ENCODE peak calls at places on chromosomes 5 and 9, in ten cellular contexts. B, K, Q, E, X, S, W, N, V and G are unnamed samples.

GRCh38 chr5:134174841-134175839 is 1.6 kb downstream of the SKP1 start:
- DNase-seq in B (no peak), K (no peak), Q (no peak), E (peak; percentile 67), X (no peak), S (peak; percentile 43), W (no peak), N (peak; percentile 34), V (no peak), G (no peak)

GRCh38 chr9:89902450-89902849 is 297.6 kb downstream of the GADD45G start:
- DNase-seq in B (no peak), K (no peak), Q (peak; percentile 52), E (peak; percentile 45), X (no peak), S (peak; percentile 44), W (no peak), N (no peak), V (no peak), G (no peak)

GRCh38 chr9:131589993-131590392 is 44.7 kb downstream of the PRRT1B start:
- DNase-seq in B (no peak), K (no peak), Q (no peak), E (no peak), X (no peak), S (no peak), W (no peak), N (no peak), V (no peak), G (no peak)

GRCh38 chr9:134491856-134492255 is 149.7 kb upstream of the COL5A1 start:
- DNase-seq in B (no peak), K (peak; percentile 12), Q (no peak), E (no peak), X (no peak), S (no peak), W (no peak), N (no peak), V (no peak), G (no peak)

GRCh38 chr9:87497604-87498045 is at the start of gene DAPK1:
- DNase-seq in B (peak; percentile 21), K (peak; percentile 30), Q (peak; percentile 82), E (no peak), X (no peak), S (peak; percentile 90), W (no peak), N (peak; percentile 55), V (peak; percentile 68), G (peak; percentile 69)

GRCh38 chr9:96638606-96639364 is 16.3 kb downstream of the PRXL2C start:
- DNase-seq in B (no peak), K (no peak), Q (no peak), E (no peak), X (no peak), S (no peak), W (no peak), N (no peak), V (no peak), G (no peak)

GRCh38 chr9:113343732-113344231 is 3.7 kb upstream of the WDR31 start:
- DNase-seq in B (peak; percentile 91), K (peak; percentile 52), Q (no peak), E (no peak), X (peak; percentile 92), S (peak; percentile 74), W (no peak), N (peak; percentile 47), V (peak; percentile 57), G (peak; percentile 91)

GRCh38 chr5:54022156-54022685 is 288.2 kb downstream of the ARL15 start:
- DNase-seq in B (no peak), K (no peak), Q (no peak), E (no peak), X (no peak), S (no peak), W (no peak), N (no peak), V (no peak), G (no peak)

GRCh38 chr5:141821430-141821925 is 56.7 kb downstream of the PCDH1 start:
- DNase-seq in B (no peak), K (no peak), Q (no peak), E (peak; percentile 94), X (no peak), S (peak; percentile 81), W (no peak), N (no peak), V (no peak), G (no peak)

GRCh38 chr9:37943329-37944265 is 39.7 kb upstream of the SLC25A51 start:
- DNase-seq in B (no peak), K (no peak), Q (peak; percentile 72), E (peak; percentile 94), X (no peak), S (peak; percentile 32), W (no peak), N (no peak), V (no peak), G (peak; percentile 66)

GRCh38 chr5:133289686-133290367 is 238.0 kb downstream of the HSPA4 start:
- DNase-seq in B (no peak), K (no peak), Q (no peak), E (no peak), X (no peak), S (no peak), W (no peak), N (no peak), V (no peak), G (no peak)

GRCh38 chr9:123311250-123311753 is 42.9 kb upstream of the STRBP start:
- DNase-seq in B (no peak), K (no peak), Q (no peak), E (no peak), X (no peak), S (peak; percentile 86), W (no peak), N (no peak), V (no peak), G (no peak)

GRCh38 chr5:119356384-119357188 is 767 bp downstream of the TNFAIP8 start:
- DNase-seq in B (no peak), K (no peak), Q (no peak), E (no peak), X (no peak), S (peak; percentile 22), W (no peak), N (no peak), V (no peak), G (no peak)

GRCh38 chr5:151019331-151019730 is 1.1 kb upstream of the GPX3 start:
- DNase-seq in B (no peak), K (no peak), Q (no peak), E (no peak), X (no peak), S (peak; percentile 17), W (no peak), N (no peak), V (no peak), G (no peak)
- H3K4me1 ChIP-seq in B (peaks cover 19% of the 10 kb centered on the region), K (peaks cover 68% of the 10 kb centered on the region), Q (peaks cover 16% of the 10 kb centered on the region), E (no peaks in the 10 kb centered on the region), X (peaks cover 44% of the 10 kb centered on the region), S (no peaks in the 10 kb centered on the region), W (peaks cover 27% of the 10 kb centered on the region), N (peaks cover 90% of the 10 kb centered on the region), V (no peaks in the 10 kb centered on the region), G (peaks cover 16% of the 10 kb centered on the region)

GRCh38 chr5:77761606-77762005 is 14.5 kb downstream of the TBCA start:
- DNase-seq in B (no peak), K (no peak), Q (no peak), E (no peak), X (no peak), S (no peak), W (no peak), N (no peak), V (no peak), G (no peak)
- H3K4me3 ChIP-seq in B (no peak overlapping the region), K (no peak overlapping the region), Q (no peak overlapping the region), E (no peak overlapping the region), X (no peak overlapping the region), S (no peak overlapping the region), W (no peak overlapping the region), N (no peak overlapping the region), V (no peak overlapping the region), G (no peak overlapping the region)

DNA sequence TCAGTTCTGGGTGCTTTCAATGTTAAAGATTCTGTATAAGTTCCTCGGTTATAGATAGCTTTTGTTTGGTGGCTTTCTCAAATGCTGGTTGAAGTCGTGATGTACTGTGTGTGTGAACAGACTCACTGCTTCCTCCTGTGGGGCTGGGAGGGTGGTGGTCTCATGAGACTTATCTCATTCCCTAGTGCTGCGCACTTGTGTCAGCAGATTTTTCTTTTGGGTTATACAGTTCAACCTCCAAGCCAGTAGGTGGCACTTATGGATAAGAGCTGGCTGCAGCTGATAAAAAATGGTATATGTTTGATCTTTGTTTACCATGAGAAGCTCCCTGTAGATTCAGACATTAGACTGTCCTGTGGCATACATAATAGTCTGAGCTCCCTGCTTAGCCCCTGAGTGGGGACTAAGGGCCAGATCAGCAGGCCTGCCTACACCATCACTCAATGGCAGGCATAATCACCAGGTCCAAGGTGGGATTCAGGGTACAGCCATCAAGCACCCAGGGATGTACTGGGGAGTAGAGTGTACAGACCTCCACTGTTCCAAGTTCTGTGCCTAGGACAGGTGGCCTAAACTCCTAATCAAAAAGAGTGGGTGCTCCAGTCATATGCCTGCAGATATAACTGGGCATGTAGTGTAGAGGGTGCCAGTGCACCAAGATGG is 174.2 kb downstream of the OXCT1 start:
- DNase-seq in B (no peak), K (no peak), Q (no peak), E (no peak), X (no peak), S (peak; percentile 60), W (no peak), N (no peak), V (no peak), G (no peak)
- TF ChIP-seq CTCF in B (no peak), K (no peak), Q (no peak), E (peak; percentile 35), X (no peak), S (peak; percentile 56), W (peak; percentile 51), N (peak; percentile 20), V (no peak), G (no peak)

GRCh38 chr5:143128412-143129071 is 274.9 kb downstream of the NR3C1 start:
- DNase-seq in B (no peak), K (no peak), Q (no peak), E (no peak), X (no peak), S (peak; percentile 95), W (no peak), N (no peak), V (no peak), G (no peak)
- H3K4me1 ChIP-seq in B (peaks cover 16% of the 10 kb centered on the region), K (peaks cover 25% of the 10 kb centered on the region), Q (peaks cover 6% of the 10 kb centered on the region), E (peaks cover 2% of the 10 kb centered on the region), X (peaks cover 77% of the 10 kb centered on the region), S (peaks cover 63% of the 10 kb centered on the region), W (peaks cover 2% of the 10 kb centered on the region), N (peaks cover 8% of the 10 kb centered on the region), V (peaks cover 16% of the 10 kb centered on the region), G (peaks cover 47% of the 10 kb centered on the region)

DNA sequence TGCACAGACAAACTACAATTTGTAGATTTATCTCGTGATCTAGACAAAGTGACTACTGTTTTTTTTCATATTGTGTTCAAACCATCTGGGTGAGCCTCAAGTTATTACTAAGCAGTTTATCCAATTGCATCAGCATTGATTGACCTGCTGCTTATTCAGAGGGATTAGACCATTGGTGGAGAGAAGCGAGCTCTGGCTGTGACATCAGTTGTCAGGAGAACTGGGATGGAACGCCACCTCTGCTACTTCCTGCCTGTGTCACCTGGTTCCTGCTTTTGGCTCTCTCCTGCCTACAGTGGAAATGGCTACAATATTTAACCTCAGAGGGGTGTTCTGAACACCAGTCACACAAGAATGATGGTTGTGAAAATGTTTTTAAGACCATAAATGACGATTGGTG is 12.1 kb downstream of the NR4A3 start:
- DNase-seq in B (no peak), K (no peak), Q (no peak), E (peak; percentile 57), X (no peak), S (no peak), W (no peak), N (no peak), V (no peak), G (no peak)
- H3K4me3 ChIP-seq in B (no peak overlapping the region), K (no peak overlapping the region), Q (no peak overlapping the region), E (no peak overlapping the region), X (no peak overlapping the region), S (no peak overlapping the region), W (no peak overlapping the region), N (no peak overlapping the region), V (no peak overlapping the region), G (no peak overlapping the region)